ENCODE peak calls at places on chromosomes 7 and 10, in five cellular contexts. One of them, this sample, is unnamed.

GRCh38 chr7:148747274-148747673 is 48.6 kb downstream of the CUL1 start:
- DNase-seq in neuronal stem cell: no peak
- DNase-seq in H9: peak; percentile 92
- DNase-seq in IMR-90: no peak
- DNase-seq in mesendoderm: peak; percentile 98
- DNase-seq in this sample: peak; percentile 79

GRCh38 chr7:2529161-2530075 is 9.8 kb downstream of the LFNG start:
- DNase-seq in mesendoderm: no peak
- DNase-seq in H9: no peak
- DNase-seq in neuronal stem cell: no peak
- DNase-seq in IMR-90: peak; percentile 52
- DNase-seq in this sample: no peak

GRCh38 chr10:48279081-48279751 is 4.7 kb upstream of the FRMPD2 start:
- DNase-seq in neuronal stem cell: no peak
- DNase-seq in H9: no peak
- DNase-seq in IMR-90: no peak
- DNase-seq in mesendoderm: no peak
- DNase-seq in this sample: no peak

GRCh38 chr10:50360486-50360885 is 109.2 kb upstream of the ASAH2 start:
- DNase-seq in H9: no peak
- DNase-seq in neuronal stem cell: no peak
- DNase-seq in mesendoderm: no peak
- DNase-seq in IMR-90: peak; percentile 62
- DNase-seq in this sample: no peak

GRCh38 chr7:115662120-115662519 is 368.4 kb downstream of the TFEC start:
- DNase-seq in neuronal stem cell: no peak
- DNase-seq in mesendoderm: no peak
- DNase-seq in IMR-90: peak; percentile 43
- DNase-seq in H9: no peak
- DNase-seq in this sample: no peak

GRCh38 chr7:8065356-8065813 is 96.8 kb downstream of the GLCCI1 start:
- DNase-seq in mesendoderm: no peak
- DNase-seq in H9: no peak
- DNase-seq in IMR-90: peak; percentile 88
- DNase-seq in neuronal stem cell: no peak
- DNase-seq in this sample: no peak

GRCh38 chr10:8278099-8278498 is 223.6 kb downstream of the GATA3 start:
- DNase-seq in IMR-90: no peak
- DNase-seq in neuronal stem cell: no peak
- DNase-seq in mesendoderm: no peak
- DNase-seq in H9: no peak
- DNase-seq in this sample: no peak

GRCh38 chr7:55086413-55087201 is 67.8 kb downstream of the EGFR start:
- DNase-seq in neuronal stem cell: no peak
- DNase-seq in IMR-90: peak; percentile 90
- DNase-seq in mesendoderm: no peak
- DNase-seq in H9: no peak
- DNase-seq in this sample: no peak

GRCh38 chr10:78035933-78036583 is 2.4 kb downstream of the RPS24 start:
- DNase-seq in IMR-90: no peak
- DNase-seq in H9: no peak
- DNase-seq in mesendoderm: no peak
- DNase-seq in neuronal stem cell: no peak
- DNase-seq in this sample: no peak

GRCh38 chr10:5888352-5888751 is 1.3 kb downstream of the ANKRD16 start:
- DNase-seq in H9: no peak
- DNase-seq in neuronal stem cell: no peak
- DNase-seq in mesendoderm: no peak
- DNase-seq in IMR-90: peak; percentile 56
- DNase-seq in this sample: no peak

GRCh38 chr7:4211261-4211660 is 470.8 kb upstream of the FOXK1 start:
- DNase-seq in H9: no peak
- DNase-seq in neuronal stem cell: no peak
- DNase-seq in IMR-90: no peak
- DNase-seq in mesendoderm: no peak
- DNase-seq in this sample: no peak

GRCh38 chr10:121812031-121812430 is 115.8 kb downstream of the ATE1 start:
- DNase-seq in H9: no peak
- DNase-seq in IMR-90: no peak
- DNase-seq in mesendoderm: no peak
- DNase-seq in neuronal stem cell: no peak
- DNase-seq in this sample: no peak
- H4K8ac ChIP-seq in H9: no peak overlapping the region
- H4K8ac ChIP-seq in IMR-90: no peak overlapping the region
- H4K8ac ChIP-seq in mesendoderm: no peak overlapping the region
- H4K8ac ChIP-seq in neuronal stem cell: no peak overlapping the region
- H4K8ac ChIP-seq in this sample: no peak overlapping the region

GRCh38 chr7:158097106-158097505 is 490.5 kb downstream of the PTPRN2 start:
- DNase-seq in mesendoderm: no peak
- DNase-seq in neuronal stem cell: no peak
- DNase-seq in H9: no peak
- DNase-seq in IMR-90: no peak
- DNase-seq in this sample: no peak

GRCh38 chr7:158094671-158095256 is 492.9 kb downstream of the PTPRN2 start:
- DNase-seq in mesendoderm: peak; percentile 42
- DNase-seq in neuronal stem cell: no peak
- DNase-seq in H9: peak; percentile 79
- DNase-seq in IMR-90: no peak
- DNase-seq in this sample: no peak

GRCh38 chr7:158098125-158099030 is 489.2 kb downstream of the PTPRN2 start:
- DNase-seq in H9: no peak
- DNase-seq in IMR-90: no peak
- DNase-seq in neuronal stem cell: no peak
- DNase-seq in mesendoderm: no peak
- DNase-seq in this sample: peak; percentile 49

GRCh38 chr7:158097511-158098124 is 490.0 kb downstream of the PTPRN2 start:
- DNase-seq in mesendoderm: no peak
- DNase-seq in IMR-90: no peak
- DNase-seq in neuronal stem cell: no peak
- DNase-seq in H9: no peak
- DNase-seq in this sample: no peak

GRCh38 chr7:158096582-158096981 is 491.0 kb downstream of the PTPRN2 start:
- DNase-seq in IMR-90: no peak
- DNase-seq in H9: no peak
- DNase-seq in mesendoderm: no peak
- DNase-seq in neuronal stem cell: no peak
- DNase-seq in this sample: no peak
- H4K8ac ChIP-seq in IMR-90: no peak overlapping the region
- H4K8ac ChIP-seq in H9: no peak overlapping the region
- H4K8ac ChIP-seq in mesendoderm: no peak overlapping the region
- H4K8ac ChIP-seq in neuronal stem cell: no peak overlapping the region
- H4K8ac ChIP-seq in this sample: no peak overlapping the region

GRCh38 chr7:137977173-137977572 is 24.7 kb downstream of the CREB3L2 start:
- DNase-seq in IMR-90: no peak
- DNase-seq in mesendoderm: no peak
- DNase-seq in H9: no peak
- DNase-seq in neuronal stem cell: no peak
- DNase-seq in this sample: no peak

GRCh38 chr7:137980308-137980707 is 21.6 kb downstream of the CREB3L2 start:
- DNase-seq in neuronal stem cell: no peak
- DNase-seq in mesendoderm: no peak
- DNase-seq in H9: no peak
- DNase-seq in IMR-90: no peak
- DNase-seq in this sample: no peak

GRCh38 chr7:137976700-137977099 is 25.2 kb downstream of the CREB3L2 start:
- DNase-seq in IMR-90: no peak
- DNase-seq in neuronal stem cell: no peak
- DNase-seq in mesendoderm: no peak
- DNase-seq in H9: no peak
- DNase-seq in this sample: no peak

GRCh38 chr7:137981175-137981574 is 20.7 kb downstream of the CREB3L2 start:
- DNase-seq in H9: no peak
- DNase-seq in IMR-90: no peak
- DNase-seq in mesendoderm: no peak
- DNase-seq in neuronal stem cell: no peak
- DNase-seq in this sample: no peak

DNA sequence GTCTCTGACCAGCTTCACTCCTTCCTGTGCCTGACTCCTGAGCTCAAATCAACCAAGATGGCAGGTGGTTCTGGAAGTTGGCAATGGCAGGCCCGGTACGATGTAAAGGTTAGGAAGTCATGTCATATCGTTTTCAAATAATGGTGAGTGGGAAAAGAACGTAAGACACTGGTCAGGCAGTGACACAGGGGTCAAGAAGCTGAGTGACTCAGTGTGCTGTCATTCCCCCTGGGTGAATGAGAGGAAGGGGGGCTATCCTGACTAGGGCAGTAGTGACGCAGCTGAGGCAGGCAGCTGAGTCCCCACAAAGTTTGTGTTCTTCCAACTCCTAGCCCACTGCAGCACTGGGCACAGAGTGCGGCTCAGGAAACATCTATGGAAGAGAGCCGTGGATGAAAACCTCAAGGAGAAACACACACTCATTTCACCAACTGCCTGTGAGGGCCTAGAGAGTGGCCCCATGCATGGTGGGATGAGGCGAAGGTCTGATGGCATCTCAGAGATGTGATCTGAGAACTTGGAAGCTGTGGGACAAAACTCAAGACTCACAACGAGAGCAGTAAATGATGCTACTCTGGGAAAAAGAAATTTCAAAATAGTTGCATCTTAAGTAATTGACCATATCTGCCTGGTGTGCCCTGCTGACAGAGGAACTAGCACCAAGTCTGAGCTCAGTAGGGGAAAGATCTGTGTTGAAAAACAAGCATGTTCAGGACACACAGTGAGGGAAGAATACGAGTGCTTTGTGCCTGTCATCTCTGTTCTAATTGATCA is 23.2 kb downstream of the CREB3L2 start:
- DNase-seq in neuronal stem cell: no peak
- DNase-seq in H9: no peak
- DNase-seq in mesendoderm: peak; percentile 47
- DNase-seq in IMR-90: peak; percentile 100
- DNase-seq in this sample: no peak
- H4K8ac ChIP-seq in neuronal stem cell: no peak overlapping the region
- H4K8ac ChIP-seq in H9: no peak overlapping the region
- H4K8ac ChIP-seq in mesendoderm: no peak overlapping the region
- H4K8ac ChIP-seq in IMR-90: peak overlapping the region; percentile 87
- H4K8ac ChIP-seq in this sample: no peak overlapping the region

GRCh38 chr10:96089670-96090462 is 40.2 kb upstream of the ZNF518A start:
- DNase-seq in mesendoderm: peak; percentile 85
- DNase-seq in neuronal stem cell: peak; percentile 35
- DNase-seq in IMR-90: peak; percentile 96
- DNase-seq in H9: peak; percentile 31
- DNase-seq in this sample: peak; percentile 67
- H4K8ac ChIP-seq in mesendoderm: no peak overlapping the region
- H4K8ac ChIP-seq in neuronal stem cell: no peak overlapping the region
- H4K8ac ChIP-seq in IMR-90: peak overlapping the region; percentile 100
- H4K8ac ChIP-seq in H9: no peak overlapping the region
- H4K8ac ChIP-seq in this sample: no peak overlapping the region